ENCODE peak calls at places on chromosomes 6 and 20, in ten cellular contexts. One of them, this sample, is unnamed.

GRCh38 chr20:53769041-53769440 is 175.4 kb upstream of the ZNF217 start:
- DNase-seq in T-cell: no peak
- DNase-seq in brain microvascular endothelial cell: peak
- DNase-seq in SJSA1: no peak
- DNase-seq in cardiac muscle cell: no peak
- DNase-seq in nephron progenitor cell: no peak
- DNase-seq in stimulated activated naive CD8-positive, alpha-beta T cell treated with anti-CD3 and anti-CD28 coated beads, Interleukin-15, amount 100 ng/mL, for 72 hours: no peak
- DNase-seq in right atrium auricular region: no peak
- DNase-seq in stimulated activated CD8-positive, alpha-beta memory T cell treated with anti-CD3 and anti-CD28 coated beads, Interleukin-2, amount 100 ng/mL, for 1 hour: no peak
- DNase-seq in GOT3: no peak
- DNase-seq in this sample: no peak

GRCh38 chr6:148251286-148251685 is 91.4 kb upstream of the SASH1 start:
- DNase-seq in T-cell: no peak
- DNase-seq in brain microvascular endothelial cell: peak
- DNase-seq in SJSA1: peak
- DNase-seq in cardiac muscle cell: peak
- DNase-seq in nephron progenitor cell: no peak
- DNase-seq in stimulated activated naive CD8-positive, alpha-beta T cell treated with anti-CD3 and anti-CD28 coated beads, Interleukin-15, amount 100 ng/mL, for 72 hours: no peak
- DNase-seq in right atrium auricular region: no peak
- DNase-seq in stimulated activated CD8-positive, alpha-beta memory T cell treated with anti-CD3 and anti-CD28 coated beads, Interleukin-2, amount 100 ng/mL, for 1 hour: no peak
- DNase-seq in GOT3: no peak
- DNase-seq in this sample: no peak

GRCh38 chr6:134422426-134423231 is 104.7 kb upstream of the SGK1 start:
- DNase-seq in T-cell: no peak
- DNase-seq in brain microvascular endothelial cell: peak
- DNase-seq in SJSA1: peak
- DNase-seq in cardiac muscle cell: no peak
- DNase-seq in nephron progenitor cell: no peak
- DNase-seq in stimulated activated naive CD8-positive, alpha-beta T cell treated with anti-CD3 and anti-CD28 coated beads, Interleukin-15, amount 100 ng/mL, for 72 hours: no peak
- DNase-seq in right atrium auricular region: no peak
- DNase-seq in stimulated activated CD8-positive, alpha-beta memory T cell treated with anti-CD3 and anti-CD28 coated beads, Interleukin-2, amount 100 ng/mL, for 1 hour: no peak
- DNase-seq in GOT3: no peak
- DNase-seq in this sample: no peak

GRCh38 chr6:169850154-169850553 is 98.7 kb downstream of the ERMARD start:
- DNase-seq in T-cell: no peak
- DNase-seq in brain microvascular endothelial cell: no peak
- DNase-seq in SJSA1: no peak
- DNase-seq in cardiac muscle cell: no peak
- DNase-seq in nephron progenitor cell: no peak
- DNase-seq in stimulated activated naive CD8-positive, alpha-beta T cell treated with anti-CD3 and anti-CD28 coated beads, Interleukin-15, amount 100 ng/mL, for 72 hours: no peak
- DNase-seq in right atrium auricular region: no peak
- DNase-seq in stimulated activated CD8-positive, alpha-beta memory T cell treated with anti-CD3 and anti-CD28 coated beads, Interleukin-2, amount 100 ng/mL, for 1 hour: no peak
- DNase-seq in GOT3: no peak
- DNase-seq in this sample: peak

GRCh38 chr6:15427360-15428070 is 181.6 kb downstream of the JARID2 start:
- DNase-seq in T-cell: no peak
- DNase-seq in brain microvascular endothelial cell: peak
- DNase-seq in SJSA1: no peak
- DNase-seq in cardiac muscle cell: no peak
- DNase-seq in nephron progenitor cell: peak
- DNase-seq in stimulated activated naive CD8-positive, alpha-beta T cell treated with anti-CD3 and anti-CD28 coated beads, Interleukin-15, amount 100 ng/mL, for 72 hours: no peak
- DNase-seq in right atrium auricular region: no peak
- DNase-seq in stimulated activated CD8-positive, alpha-beta memory T cell treated with anti-CD3 and anti-CD28 coated beads, Interleukin-2, amount 100 ng/mL, for 1 hour: no peak
- DNase-seq in GOT3: no peak
- DNase-seq in this sample: no peak

GRCh38 chr6:5511924-5512323 is 250.6 kb downstream of the FARS2 start:
- DNase-seq in T-cell: no peak
- DNase-seq in brain microvascular endothelial cell: peak
- DNase-seq in SJSA1: peak
- DNase-seq in cardiac muscle cell: no peak
- DNase-seq in nephron progenitor cell: no peak
- DNase-seq in stimulated activated naive CD8-positive, alpha-beta T cell treated with anti-CD3 and anti-CD28 coated beads, Interleukin-15, amount 100 ng/mL, for 72 hours: no peak
- DNase-seq in right atrium auricular region: no peak
- DNase-seq in stimulated activated CD8-positive, alpha-beta memory T cell treated with anti-CD3 and anti-CD28 coated beads, Interleukin-2, amount 100 ng/mL, for 1 hour: no peak
- DNase-seq in GOT3: no peak
- DNase-seq in this sample: no peak

GRCh38 chr6:43957273-43957672 is 170.0 kb downstream of the MRPL14 start:
- DNase-seq in T-cell: no peak
- DNase-seq in brain microvascular endothelial cell: no peak
- DNase-seq in SJSA1: no peak
- DNase-seq in cardiac muscle cell: no peak
- DNase-seq in nephron progenitor cell: no peak
- DNase-seq in stimulated activated naive CD8-positive, alpha-beta T cell treated with anti-CD3 and anti-CD28 coated beads, Interleukin-15, amount 100 ng/mL, for 72 hours: no peak
- DNase-seq in right atrium auricular region: no peak
- DNase-seq in stimulated activated CD8-positive, alpha-beta memory T cell treated with anti-CD3 and anti-CD28 coated beads, Interleukin-2, amount 100 ng/mL, for 1 hour: no peak
- DNase-seq in GOT3: no peak
- DNase-seq in this sample: no peak

GRCh38 chr6:73382462-73383113 is 12.0 kb upstream of the DDX43 start:
- DNase-seq in T-cell: no peak
- DNase-seq in brain microvascular endothelial cell: no peak
- DNase-seq in SJSA1: peak
- DNase-seq in cardiac muscle cell: no peak
- DNase-seq in nephron progenitor cell: no peak
- DNase-seq in stimulated activated naive CD8-positive, alpha-beta T cell treated with anti-CD3 and anti-CD28 coated beads, Interleukin-15, amount 100 ng/mL, for 72 hours: no peak
- DNase-seq in right atrium auricular region: no peak
- DNase-seq in stimulated activated CD8-positive, alpha-beta memory T cell treated with anti-CD3 and anti-CD28 coated beads, Interleukin-2, amount 100 ng/mL, for 1 hour: no peak
- DNase-seq in GOT3: no peak
- DNase-seq in this sample: no peak

GRCh38 chr6:30616811-30617564 is at the start of gene PPP1R10:
- DNase-seq in T-cell: peak
- DNase-seq in brain microvascular endothelial cell: peak
- DNase-seq in SJSA1: peak
- DNase-seq in cardiac muscle cell: peak
- DNase-seq in nephron progenitor cell: peak
- DNase-seq in stimulated activated naive CD8-positive, alpha-beta T cell treated with anti-CD3 and anti-CD28 coated beads, Interleukin-15, amount 100 ng/mL, for 72 hours: peak
- DNase-seq in right atrium auricular region: peak
- DNase-seq in stimulated activated CD8-positive, alpha-beta memory T cell treated with anti-CD3 and anti-CD28 coated beads, Interleukin-2, amount 100 ng/mL, for 1 hour: peak
- DNase-seq in GOT3: peak
- DNase-seq in this sample: peak

GRCh38 chr6:89559487-89559886 is 79.1 kb downstream of the LYRM2 start:
- DNase-seq in T-cell: no peak
- DNase-seq in brain microvascular endothelial cell: peak
- DNase-seq in SJSA1: no peak
- DNase-seq in cardiac muscle cell: peak
- DNase-seq in nephron progenitor cell: peak
- DNase-seq in stimulated activated naive CD8-positive, alpha-beta T cell treated with anti-CD3 and anti-CD28 coated beads, Interleukin-15, amount 100 ng/mL, for 72 hours: no peak
- DNase-seq in right atrium auricular region: no peak
- DNase-seq in stimulated activated CD8-positive, alpha-beta memory T cell treated with anti-CD3 and anti-CD28 coated beads, Interleukin-2, amount 100 ng/mL, for 1 hour: no peak
- DNase-seq in GOT3: no peak
- DNase-seq in this sample: no peak

GRCh38 chr6:30071081-30071818 is 4.3 kb downstream of the PPP1R11 start:
- DNase-seq in T-cell: no peak
- DNase-seq in brain microvascular endothelial cell: peak
- DNase-seq in SJSA1: no peak
- DNase-seq in cardiac muscle cell: peak
- DNase-seq in nephron progenitor cell: peak
- DNase-seq in stimulated activated naive CD8-positive, alpha-beta T cell treated with anti-CD3 and anti-CD28 coated beads, Interleukin-15, amount 100 ng/mL, for 72 hours: peak
- DNase-seq in right atrium auricular region: no peak
- DNase-seq in stimulated activated CD8-positive, alpha-beta memory T cell treated with anti-CD3 and anti-CD28 coated beads, Interleukin-2, amount 100 ng/mL, for 1 hour: no peak
- DNase-seq in GOT3: no peak
- DNase-seq in this sample: no peak

GRCh38 chr20:49899551-49900383 is 15.6 kb downstream of the SPATA2 start:
- DNase-seq in T-cell: no peak
- DNase-seq in brain microvascular endothelial cell: no peak
- DNase-seq in SJSA1: peak
- DNase-seq in cardiac muscle cell: no peak
- DNase-seq in nephron progenitor cell: no peak
- DNase-seq in stimulated activated naive CD8-positive, alpha-beta T cell treated with anti-CD3 and anti-CD28 coated beads, Interleukin-15, amount 100 ng/mL, for 72 hours: no peak
- DNase-seq in right atrium auricular region: no peak
- DNase-seq in stimulated activated CD8-positive, alpha-beta memory T cell treated with anti-CD3 and anti-CD28 coated beads, Interleukin-2, amount 100 ng/mL, for 1 hour: no peak
- DNase-seq in GOT3: no peak
- DNase-seq in this sample: no peak

GRCh38 chr6:353642-354614 is 37.6 kb upstream of the IRF4 start:
- DNase-seq in T-cell: no peak
- DNase-seq in brain microvascular endothelial cell: no peak
- DNase-seq in SJSA1: no peak
- DNase-seq in cardiac muscle cell: no peak
- DNase-seq in nephron progenitor cell: no peak
- DNase-seq in stimulated activated naive CD8-positive, alpha-beta T cell treated with anti-CD3 and anti-CD28 coated beads, Interleukin-15, amount 100 ng/mL, for 72 hours: no peak
- DNase-seq in right atrium auricular region: no peak
- DNase-seq in stimulated activated CD8-positive, alpha-beta memory T cell treated with anti-CD3 and anti-CD28 coated beads, Interleukin-2, amount 100 ng/mL, for 1 hour: no peak
- DNase-seq in GOT3: no peak
- DNase-seq in this sample: no peak

GRCh38 chr6:51902261-51902764 is 185.1 kb downstream of the PKHD1 start:
- DNase-seq in T-cell: no peak
- DNase-seq in brain microvascular endothelial cell: no peak
- DNase-seq in SJSA1: no peak
- DNase-seq in cardiac muscle cell: no peak
- DNase-seq in nephron progenitor cell: no peak
- DNase-seq in stimulated activated naive CD8-positive, alpha-beta T cell treated with anti-CD3 and anti-CD28 coated beads, Interleukin-15, amount 100 ng/mL, for 72 hours: no peak
- DNase-seq in right atrium auricular region: no peak
- DNase-seq in stimulated activated CD8-positive, alpha-beta memory T cell treated with anti-CD3 and anti-CD28 coated beads, Interleukin-2, amount 100 ng/mL, for 1 hour: no peak
- DNase-seq in GOT3: no peak
- DNase-seq in this sample: no peak

GRCh38 chr6:129498950-129499870 is 210.8 kb downstream of the ARHGAP18 start:
- DNase-seq in T-cell: peak
- DNase-seq in brain microvascular endothelial cell: peak
- DNase-seq in SJSA1: peak
- DNase-seq in cardiac muscle cell: peak
- DNase-seq in nephron progenitor cell: peak
- DNase-seq in stimulated activated naive CD8-positive, alpha-beta T cell treated with anti-CD3 and anti-CD28 coated beads, Interleukin-15, amount 100 ng/mL, for 72 hours: peak
- DNase-seq in right atrium auricular region: no peak
- DNase-seq in stimulated activated CD8-positive, alpha-beta memory T cell treated with anti-CD3 and anti-CD28 coated beads, Interleukin-2, amount 100 ng/mL, for 1 hour: no peak
- DNase-seq in GOT3: no peak
- DNase-seq in this sample: peak

GRCh38 chr6:149334682-149335160 is 17.2 kb downstream of the TAB2 start:
- DNase-seq in T-cell: no peak
- DNase-seq in brain microvascular endothelial cell: peak
- DNase-seq in SJSA1: peak
- DNase-seq in cardiac muscle cell: no peak
- DNase-seq in nephron progenitor cell: no peak
- DNase-seq in stimulated activated naive CD8-positive, alpha-beta T cell treated with anti-CD3 and anti-CD28 coated beads, Interleukin-15, amount 100 ng/mL, for 72 hours: no peak
- DNase-seq in right atrium auricular region: no peak
- DNase-seq in stimulated activated CD8-positive, alpha-beta memory T cell treated with anti-CD3 and anti-CD28 coated beads, Interleukin-2, amount 100 ng/mL, for 1 hour: no peak
- DNase-seq in GOT3: no peak
- DNase-seq in this sample: no peak

GRCh38 chr20:34753706-34754461 is 49.7 kb downstream of the TP53INP2 start:
- DNase-seq in T-cell: no peak
- DNase-seq in brain microvascular endothelial cell: no peak
- DNase-seq in SJSA1: peak
- DNase-seq in cardiac muscle cell: no peak
- DNase-seq in nephron progenitor cell: no peak
- DNase-seq in stimulated activated naive CD8-positive, alpha-beta T cell treated with anti-CD3 and anti-CD28 coated beads, Interleukin-15, amount 100 ng/mL, for 72 hours: no peak
- DNase-seq in right atrium auricular region: no peak
- DNase-seq in stimulated activated CD8-positive, alpha-beta memory T cell treated with anti-CD3 and anti-CD28 coated beads, Interleukin-2, amount 100 ng/mL, for 1 hour: no peak
- DNase-seq in GOT3: no peak
- DNase-seq in this sample: no peak

GRCh38 chr6:43768506-43768860 is 1.5 kb upstream of the VEGFA start:
- DNase-seq in T-cell: no peak
- DNase-seq in brain microvascular endothelial cell: no peak
- DNase-seq in SJSA1: no peak
- DNase-seq in cardiac muscle cell: no peak
- DNase-seq in nephron progenitor cell: no peak
- DNase-seq in stimulated activated naive CD8-positive, alpha-beta T cell treated with anti-CD3 and anti-CD28 coated beads, Interleukin-15, amount 100 ng/mL, for 72 hours: no peak
- DNase-seq in right atrium auricular region: no peak
- DNase-seq in stimulated activated CD8-positive, alpha-beta memory T cell treated with anti-CD3 and anti-CD28 coated beads, Interleukin-2, amount 100 ng/mL, for 1 hour: no peak
- DNase-seq in GOT3: no peak
- DNase-seq in this sample: no peak

GRCh38 chr20:24389686-24390085 is 79.7 kb upstream of the SYNDIG1 start:
- DNase-seq in T-cell: peak
- DNase-seq in brain microvascular endothelial cell: no peak
- DNase-seq in SJSA1: no peak
- DNase-seq in cardiac muscle cell: no peak
- DNase-seq in nephron progenitor cell: no peak
- DNase-seq in stimulated activated naive CD8-positive, alpha-beta T cell treated with anti-CD3 and anti-CD28 coated beads, Interleukin-15, amount 100 ng/mL, for 72 hours: peak
- DNase-seq in right atrium auricular region: no peak
- DNase-seq in stimulated activated CD8-positive, alpha-beta memory T cell treated with anti-CD3 and anti-CD28 coated beads, Interleukin-2, amount 100 ng/mL, for 1 hour: no peak
- DNase-seq in GOT3: no peak
- DNase-seq in this sample: no peak

GRCh38 chr20:45067087-45067486 is 33.8 kb downstream of the KCNS1 start:
- DNase-seq in T-cell: no peak
- DNase-seq in brain microvascular endothelial cell: no peak
- DNase-seq in SJSA1: no peak
- DNase-seq in cardiac muscle cell: no peak
- DNase-seq in nephron progenitor cell: no peak
- DNase-seq in stimulated activated naive CD8-positive, alpha-beta T cell treated with anti-CD3 and anti-CD28 coated beads, Interleukin-15, amount 100 ng/mL, for 72 hours: no peak
- DNase-seq in right atrium auricular region: no peak
- DNase-seq in stimulated activated CD8-positive, alpha-beta memory T cell treated with anti-CD3 and anti-CD28 coated beads, Interleukin-2, amount 100 ng/mL, for 1 hour: no peak
- DNase-seq in GOT3: no peak
- DNase-seq in this sample: no peak

GRCh38 chr6:40550096-40550731 is 37.0 kb downstream of the LRFN2 start:
- DNase-seq in T-cell: no peak
- DNase-seq in brain microvascular endothelial cell: peak
- DNase-seq in SJSA1: peak
- DNase-seq in cardiac muscle cell: peak
- DNase-seq in nephron progenitor cell: peak
- DNase-seq in stimulated activated naive CD8-positive, alpha-beta T cell treated with anti-CD3 and anti-CD28 coated beads, Interleukin-15, amount 100 ng/mL, for 72 hours: peak
- DNase-seq in right atrium auricular region: no peak
- DNase-seq in stimulated activated CD8-positive, alpha-beta memory T cell treated with anti-CD3 and anti-CD28 coated beads, Interleukin-2, amount 100 ng/mL, for 1 hour: no peak
- DNase-seq in GOT3: no peak
- DNase-seq in this sample: no peak

GRCh38 chr6:42561986-42562385 is 1.8 kb upstream of the UBR2 start:
- DNase-seq in T-cell: no peak
- DNase-seq in brain microvascular endothelial cell: no peak
- DNase-seq in SJSA1: no peak
- DNase-seq in cardiac muscle cell: no peak
- DNase-seq in nephron progenitor cell: no peak
- DNase-seq in stimulated activated naive CD8-positive, alpha-beta T cell treated with anti-CD3 and anti-CD28 coated beads, Interleukin-15, amount 100 ng/mL, for 72 hours: no peak
- DNase-seq in right atrium auricular region: no peak
- DNase-seq in stimulated activated CD8-positive, alpha-beta memory T cell treated with anti-CD3 and anti-CD28 coated beads, Interleukin-2, amount 100 ng/mL, for 1 hour: no peak
- DNase-seq in GOT3: no peak
- DNase-seq in this sample: no peak

GRCh38 chr20:64110411-64111068 is 3.2 kb upstream of the NPBWR2 start:
- DNase-seq in T-cell: no peak
- DNase-seq in brain microvascular endothelial cell: no peak
- DNase-seq in SJSA1: no peak
- DNase-seq in cardiac muscle cell: no peak
- DNase-seq in nephron progenitor cell: no peak
- DNase-seq in stimulated activated naive CD8-positive, alpha-beta T cell treated with anti-CD3 and anti-CD28 coated beads, Interleukin-15, amount 100 ng/mL, for 72 hours: no peak
- DNase-seq in right atrium auricular region: peak
- DNase-seq in stimulated activated CD8-positive, alpha-beta memory T cell treated with anti-CD3 and anti-CD28 coated beads, Interleukin-2, amount 100 ng/mL, for 1 hour: no peak
- DNase-seq in GOT3: no peak
- DNase-seq in this sample: no peak

GRCh38 chr6:124040655-124041054 is 237.0 kb downstream of the NKAIN2 start:
- DNase-seq in T-cell: no peak
- DNase-seq in brain microvascular endothelial cell: no peak
- DNase-seq in SJSA1: no peak
- DNase-seq in cardiac muscle cell: no peak
- DNase-seq in nephron progenitor cell: no peak
- DNase-seq in stimulated activated naive CD8-positive, alpha-beta T cell treated with anti-CD3 and anti-CD28 coated beads, Interleukin-15, amount 100 ng/mL, for 72 hours: no peak
- DNase-seq in right atrium auricular region: no peak
- DNase-seq in stimulated activated CD8-positive, alpha-beta memory T cell treated with anti-CD3 and anti-CD28 coated beads, Interleukin-2, amount 100 ng/mL, for 1 hour: no peak
- DNase-seq in GOT3: no peak
- DNase-seq in this sample: no peak

GRCh38 chr6:117605169-117605826 is 3.0 kb upstream of the GOPC start:
- DNase-seq in T-cell: peak
- DNase-seq in brain microvascular endothelial cell: peak
- DNase-seq in SJSA1: peak
- DNase-seq in cardiac muscle cell: peak
- DNase-seq in nephron progenitor cell: peak
- DNase-seq in stimulated activated naive CD8-positive, alpha-beta T cell treated with anti-CD3 and anti-CD28 coated beads, Interleukin-15, amount 100 ng/mL, for 72 hours: peak
- DNase-seq in right atrium auricular region: no peak
- DNase-seq in stimulated activated CD8-positive, alpha-beta memory T cell treated with anti-CD3 and anti-CD28 coated beads, Interleukin-2, amount 100 ng/mL, for 1 hour: no peak
- DNase-seq in GOT3: no peak
- DNase-seq in this sample: no peak

GRCh38 chr20:22499475-22500174 is 84.7 kb downstream of the FOXA2 start:
- DNase-seq in T-cell: no peak
- DNase-seq in brain microvascular endothelial cell: no peak
- DNase-seq in SJSA1: no peak
- DNase-seq in cardiac muscle cell: no peak
- DNase-seq in nephron progenitor cell: no peak
- DNase-seq in stimulated activated naive CD8-positive, alpha-beta T cell treated with anti-CD3 and anti-CD28 coated beads, Interleukin-15, amount 100 ng/mL, for 72 hours: no peak
- DNase-seq in right atrium auricular region: no peak
- DNase-seq in stimulated activated CD8-positive, alpha-beta memory T cell treated with anti-CD3 and anti-CD28 coated beads, Interleukin-2, amount 100 ng/mL, for 1 hour: no peak
- DNase-seq in GOT3: no peak
- DNase-seq in this sample: no peak

GRCh38 chr6:117206951-117207687 is 58.2 kb upstream of the VGLL2 start:
- DNase-seq in T-cell: no peak
- DNase-seq in brain microvascular endothelial cell: no peak
- DNase-seq in SJSA1: peak
- DNase-seq in cardiac muscle cell: peak
- DNase-seq in nephron progenitor cell: peak
- DNase-seq in stimulated activated naive CD8-positive, alpha-beta T cell treated with anti-CD3 and anti-CD28 coated beads, Interleukin-15, amount 100 ng/mL, for 72 hours: no peak
- DNase-seq in right atrium auricular region: no peak
- DNase-seq in stimulated activated CD8-positive, alpha-beta memory T cell treated with anti-CD3 and anti-CD28 coated beads, Interleukin-2, amount 100 ng/mL, for 1 hour: no peak
- DNase-seq in GOT3: no peak
- DNase-seq in this sample: no peak

GRCh38 chr6:79384845-79385244 is 150.4 kb upstream of the HMGN3 start:
- DNase-seq in T-cell: no peak
- DNase-seq in brain microvascular endothelial cell: peak
- DNase-seq in SJSA1: no peak
- DNase-seq in cardiac muscle cell: peak
- DNase-seq in nephron progenitor cell: no peak
- DNase-seq in stimulated activated naive CD8-positive, alpha-beta T cell treated with anti-CD3 and anti-CD28 coated beads, Interleukin-15, amount 100 ng/mL, for 72 hours: no peak
- DNase-seq in right atrium auricular region: no peak
- DNase-seq in stimulated activated CD8-positive, alpha-beta memory T cell treated with anti-CD3 and anti-CD28 coated beads, Interleukin-2, amount 100 ng/mL, for 1 hour: no peak
- DNase-seq in GOT3: no peak
- DNase-seq in this sample: no peak